ENCODE peak calls at places on chromosome 21, in seven cellular contexts. A is HepG2, O is SK-N-SH, B is HCT116, L is K562, G is GM12878, N is H1. I is an unnamed sample.

GRCh38 chr21:16308269-16308668 is 578.5 kb downstream of the USP25 start:
- DNase-seq in N (no peak), G (no peak), O (no peak), L (no peak), A (no peak), B (no peak), I (no peak)

GRCh38 chr21:22710725-22711124 is 1712.5 kb downstream of the NCAM2 start:
- DNase-seq in O (no peak), L (no peak), A (no peak), B (no peak), G (no peak), N (no peak), I (no peak)

GRCh38 chr21:30979054-30979453 is 59.2 kb downstream of the KRTAP19-8 start:
- DNase-seq in G (no peak), N (no peak), O (no peak), B (no peak), L (no peak), A (no peak), I (no peak)

GRCh38 chr21:38170705-38171682 is 85.8 kb upstream of the KCNJ15 start:
- DNase-seq in A (no peak), B (no peak), L (no peak), O (no peak), G (no peak), N (no peak), I (no peak)

GRCh38 chr21:26445440-26445839 is 127.6 kb downstream of the CYYR1 start:
- DNase-seq in O (no peak), A (no peak), L (no peak), N (no peak), G (no peak), B (no peak), I (no peak)

GRCh38 chr21:20999567-21000169 is 1.5 kb downstream of the NCAM2 start:
- DNase-seq in L (peak), B (no peak), O (peak), G (no peak), N (no peak), A (peak), I (peak)

GRCh38 chr21:36790616-36791015 is 91.7 kb downstream of the SIM2 start:
- DNase-seq in N (no peak), B (no peak), A (no peak), O (no peak), L (no peak), G (no peak), I (no peak)

GRCh38 chr21:38349111-38349746 is 92.4 kb downstream of the KCNJ15 start:
- DNase-seq in O (no peak), A (no peak), N (no peak), G (no peak), B (no peak), L (no peak), I (no peak)

GRCh38 chr21:32403201-32403701 is 9.3 kb upstream of the EVA1C start:
- DNase-seq in G (peak), A (peak), N (no peak), O (peak), B (no peak), L (peak), I (peak)

GRCh38 chr21:32437729-32438128 is 25.2 kb downstream of the EVA1C start:
- DNase-seq in L (no peak), G (no peak), B (no peak), O (no peak), N (no peak), A (no peak), I (no peak)

GRCh38 chr21:38942617-38943245 is 137.0 kb downstream of the ETS2 start:
- DNase-seq in L (no peak), A (no peak), G (no peak), N (no peak), B (no peak), O (no peak), I (no peak)

GRCh38 chr21:9774347-9774746 is 747.0 kb upstream of the TPTE start:
- DNase-seq in O (no peak), L (no peak), N (no peak), G (no peak), A (no peak), B (no peak), I (no peak)

GRCh38 chr21:37531402-37532042 is 164.9 kb downstream of the DYRK1A start:
- DNase-seq in L (no peak), O (no peak), B (no peak), G (no peak), A (no peak), N (no peak), I (no peak)

GRCh38 chr21:46116189-46116845 is 18.4 kb downstream of the COL6A2 start:
- DNase-seq in G (no peak), L (no peak), N (no peak), O (peak), B (no peak), A (no peak), I (no peak)

GRCh38 chr21:15848632-15849031 is 118.8 kb downstream of the USP25 start:
- DNase-seq in O (no peak), G (no peak), N (no peak), B (no peak), A (no peak), L (no peak), I (no peak)

GRCh38 chr21:46322351-46323226 is 1.1 kb downstream of the C21orf58 start:
- DNase-seq in B (no peak), A (no peak), N (no peak), G (no peak), L (no peak), O (no peak), I (peak)

GRCh38 chr21:31927872-31928476 is 55.2 kb downstream of the HUNK start:
- DNase-seq in G (no peak), B (no peak), O (no peak), N (no peak), L (no peak), A (no peak), I (no peak)

GRCh38 chr21:26096972-26097371 is 73.6 kb downstream of the APP start:
- DNase-seq in N (no peak), L (no peak), A (no peak), G (no peak), O (peak), B (no peak), I (no peak)

GRCh38 chr21:21122680-21123079 is 124.5 kb downstream of the NCAM2 start:
- DNase-seq in B (no peak), G (no peak), L (no peak), O (no peak), N (no peak), A (no peak), I (peak)

GRCh38 chr21:36738489-36739126 is 39.7 kb downstream of the SIM2 start:
- DNase-seq in L (no peak), G (no peak), A (no peak), B (no peak), N (no peak), O (no peak), I (no peak)

GRCh38 chr21:16117851-16118592 is 388.2 kb downstream of the USP25 start:
- DNase-seq in L (no peak), N (no peak), G (no peak), A (no peak), B (no peak), O (no peak), I (no peak)

GRCh38 chr21:37149411-37149810 is 76.4 kb downstream of the TTC3 start:
- DNase-seq in G (no peak), O (no peak), B (no peak), L (no peak), A (peak), N (no peak), I (no peak)

GRCh38 chr21:36751383-36751782 is 52.5 kb downstream of the SIM2 start:
- DNase-seq in G (no peak), B (no peak), N (no peak), O (no peak), L (no peak), A (no peak), I (no peak)

GRCh38 chr21:21101911-21102310 is 103.7 kb downstream of the NCAM2 start:
- DNase-seq in O (peak), L (peak), B (no peak), G (no peak), N (no peak), A (peak), I (peak)

GRCh38 chr21:19198801-19199200 is 795.2 kb upstream of the TMPRSS15 start:
- DNase-seq in N (no peak), A (no peak), B (no peak), L (no peak), O (no peak), G (no peak), I (no peak)

GRCh38 chr21:46194374-46195334 is 10.4 kb upstream of the SPATC1L start:
- DNase-seq in N (no peak), B (no peak), G (no peak), O (peak), L (no peak), A (no peak), I (no peak)

GRCh38 chr21:32083175-32083574 is 195.7 kb downstream of the MIS18A start:
- DNase-seq in A (no peak), B (no peak), O (peak), G (no peak), N (no peak), L (no peak), I (no peak)

GRCh38 chr21:17536381-17536780 is 23.5 kb downstream of the CXADR start:
- DNase-seq in A (no peak), G (no peak), O (no peak), L (no peak), N (no peak), B (no peak), I (no peak)

GRCh38 chr21:39687069-39687468 is 57.9 kb upstream of the IGSF5 start:
- DNase-seq in A (no peak), L (no peak), O (no peak), G (no peak), N (no peak), B (no peak), I (no peak)

GRCh38 chr21:31732891-31733520 is 1.1 kb upstream of the SCAF4 start:
- DNase-seq in N (no peak), G (no peak), B (no peak), O (peak), L (no peak), A (peak), I (no peak)

GRCh38 chr21:31710586-31710985 is 21.3 kb downstream of the SCAF4 start:
- DNase-seq in O (no peak), A (no peak), L (no peak), B (no peak), G (no peak), N (no peak), I (no peak)

GRCh38 chr21:17796503-17796902 is 22.7 kb downstream of the C21orf91 start:
- DNase-seq in G (no peak), N (no peak), B (no peak), A (peak), L (no peak), O (no peak), I (no peak)

GRCh38 chr21:30676737-30677136 is 34.1 kb downstream of the KRTAP20-3 start:
- DNase-seq in A (no peak), B (no peak), N (no peak), O (no peak), G (no peak), L (no peak), I (no peak)

GRCh38 chr21:36479415-36480402 is at the start of gene CLDN14:
- DNase-seq in G (no peak), O (no peak), B (no peak), A (peak), L (no peak), N (no peak), I (no peak)

GRCh38 chr21:20720623-20721022 is 277.6 kb upstream of the NCAM2 start:
- DNase-seq in A (no peak), N (no peak), B (no peak), L (no peak), G (no peak), O (no peak), I (no peak)

GRCh38 chr21:29114765-29115164 is 15.7 kb upstream of the MAP3K7CL start:
- DNase-seq in A (no peak), N (peak), O (no peak), G (no peak), L (no peak), B (peak), I (no peak)
- TF ChIP-seq JUND in A (no peak), N (no peak), O (no peak), G (no peak), L (no peak), B (no peak), I (no peak)

GRCh38 chr21:41684381-41685245 is 82.2 kb downstream of the RIPK4 start:
- DNase-seq in N (no peak), L (no peak), B (no peak), O (no peak), G (no peak), A (peak), I (no peak)
- TF ChIP-seq JUND in N (no peak), L (no peak), B (no peak), O (no peak), G (no peak), A (no peak), I (no peak)

DNA sequence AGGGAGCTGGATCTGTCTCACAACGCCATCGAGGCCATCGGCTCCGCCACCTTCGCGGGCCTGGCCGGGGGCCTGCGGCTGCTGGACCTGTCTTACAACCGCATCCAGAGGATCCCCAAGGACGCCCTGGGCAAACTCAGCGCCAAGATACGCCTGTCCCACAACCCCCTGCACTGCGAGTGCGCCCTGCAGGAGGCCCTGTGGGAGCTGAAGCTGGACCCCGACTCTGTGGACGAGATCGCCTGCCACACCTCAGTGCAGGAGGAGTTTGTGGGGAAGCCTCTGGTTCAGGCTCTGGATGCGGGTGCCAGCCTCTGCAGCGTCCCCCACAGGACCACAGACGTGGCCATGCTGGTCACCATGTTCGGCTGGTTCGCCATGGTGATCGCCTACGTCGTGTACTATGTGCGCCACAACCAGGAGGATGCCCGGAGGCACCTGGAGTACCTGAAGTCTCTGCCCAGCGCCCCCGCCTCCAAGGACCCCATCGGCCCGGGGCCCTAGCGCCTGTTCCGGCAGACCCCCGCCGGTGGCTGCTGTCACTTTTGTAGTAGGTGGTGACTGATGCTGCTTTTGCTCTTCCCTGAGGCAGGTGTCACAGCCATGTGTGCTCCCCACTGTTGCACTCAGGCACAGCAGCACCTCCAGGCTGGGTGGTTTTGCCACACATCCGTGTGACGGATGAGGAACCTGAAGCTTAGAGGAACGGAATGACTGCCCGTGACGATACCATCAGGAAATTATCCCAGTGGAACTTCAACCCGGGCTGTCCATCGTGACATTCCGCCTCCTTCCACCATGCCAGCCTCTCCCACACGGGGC is 1.8 kb downstream of the LRRC3 start:
- DNase-seq in O (no peak), L (no peak), N (no peak), G (no peak), A (no peak), B (no peak), I (no peak)
- TF ChIP-seq JUND in O (no peak), L (no peak), N (no peak), G (no peak), A (no peak), B (no peak), I (no peak)

GRCh38 chr21:14613496-14613895 is 67.4 kb upstream of the SAMSN1 start:
- DNase-seq in G (no peak), L (no peak), N (no peak), B (no peak), A (no peak), O (no peak), I (no peak)

GRCh38 chr21:14617040-14617393 is 70.9 kb upstream of the SAMSN1 start:
- DNase-seq in N (no peak), O (no peak), A (no peak), G (no peak), L (no peak), B (no peak), I (no peak)

GRCh38 chr21:14617836-14618235 is 71.7 kb upstream of the SAMSN1 start:
- DNase-seq in O (no peak), N (no peak), B (no peak), A (no peak), G (no peak), L (no peak), I (no peak)

GRCh38 chr21:14614287-14614686 is 68.2 kb upstream of the SAMSN1 start:
- DNase-seq in A (no peak), G (no peak), L (no peak), B (no peak), N (no peak), O (no peak), I (no peak)

DNA sequence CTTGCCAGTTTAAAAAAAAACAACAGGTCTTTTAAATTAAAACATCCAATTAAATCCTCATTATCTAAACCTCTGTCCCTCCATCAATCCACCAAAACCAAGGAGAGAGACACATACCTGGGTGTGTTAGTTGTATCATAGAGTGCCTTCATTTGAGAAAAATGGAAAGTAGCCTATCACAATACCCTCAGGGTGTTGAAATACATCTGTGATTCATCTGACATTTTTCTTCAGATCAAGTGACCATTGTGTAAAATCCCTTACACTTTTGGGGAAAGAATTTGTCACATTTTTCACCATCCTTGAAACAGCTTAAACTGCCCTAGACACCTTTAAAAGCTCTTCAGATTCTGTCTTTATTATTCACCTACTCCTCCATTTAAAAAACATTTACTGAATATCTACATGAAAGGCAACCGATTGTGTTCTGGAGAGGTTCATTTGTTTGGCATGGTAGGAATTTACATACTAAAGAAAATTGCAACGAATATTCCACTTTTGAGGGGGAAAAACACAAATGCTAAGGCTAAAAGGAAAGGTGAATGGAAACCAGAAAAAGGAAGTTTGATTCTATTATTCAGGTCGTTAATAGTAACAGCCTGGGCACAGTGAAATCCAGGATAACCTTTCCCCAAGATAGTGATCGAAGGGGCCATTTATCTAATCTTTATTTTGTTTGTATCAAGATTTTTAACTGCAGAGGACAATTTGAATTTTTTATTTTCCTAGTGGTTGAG is 70.4 kb upstream of the SAMSN1 start:
- DNase-seq in N (peak), L (no peak), G (no peak), A (no peak), B (no peak), O (no peak), I (no peak)
- TF ChIP-seq JUND in N (no peak), L (no peak), G (no peak), A (no peak), B (no peak), O (no peak), I (no peak)

GRCh38 chr21:45108808-45109800 is 34.7 kb downstream of the ADARB1 start:
- DNase-seq in L (no peak), A (no peak), N (no peak), B (no peak), G (no peak), O (no peak), I (no peak)

GRCh38 chr21:45108034-45108790 is 33.8 kb downstream of the ADARB1 start:
- DNase-seq in A (no peak), B (no peak), O (no peak), L (no peak), G (no peak), N (no peak), I (no peak)

GRCh38 chr21:45111703-45112102 is 37.3 kb downstream of the ADARB1 start:
- DNase-seq in N (no peak), A (no peak), L (no peak), O (no peak), B (no peak), G (no peak), I (no peak)

GRCh38 chr21:45110873-45111624 is 36.7 kb downstream of the ADARB1 start:
- DNase-seq in N (no peak), G (no peak), A (no peak), B (no peak), O (no peak), L (no peak), I (no peak)

DNA sequence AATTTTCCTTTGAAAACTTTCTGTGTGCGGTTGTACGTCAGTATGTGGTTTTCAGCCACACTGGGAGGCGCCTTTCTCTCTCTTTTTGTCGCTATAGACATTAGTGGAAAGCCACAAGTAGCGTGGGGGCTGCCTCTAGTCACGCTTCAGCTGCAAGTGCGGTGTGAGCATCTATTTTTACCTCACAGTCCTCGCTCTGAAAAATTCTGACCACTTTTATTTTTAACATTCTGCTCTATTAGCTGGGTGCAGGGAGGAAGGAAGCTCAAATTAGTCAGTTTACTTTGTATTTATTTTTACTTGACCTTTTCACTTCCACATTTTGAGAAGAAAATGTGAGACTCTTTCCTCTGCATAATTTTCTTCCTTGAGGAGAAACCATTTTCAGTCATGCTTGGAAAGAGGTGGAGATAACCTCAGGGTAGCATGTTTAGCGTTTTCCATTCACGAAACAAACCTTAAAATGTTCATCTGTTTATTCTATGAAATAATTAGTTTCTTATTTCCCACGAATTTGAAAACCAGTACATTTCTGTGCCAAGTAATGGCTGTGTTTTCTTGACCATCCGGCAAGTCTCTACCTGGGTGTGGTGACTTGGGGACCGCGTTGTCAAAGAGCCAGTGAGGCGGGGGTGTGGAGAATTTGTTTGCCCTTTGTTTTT is 35.6 kb downstream of the ADARB1 start:
- DNase-seq in G (peak), B (no peak), L (no peak), A (no peak), O (no peak), N (no peak), I (no peak)
- TF ChIP-seq JUND in G (peak), B (no peak), L (no peak), A (no peak), O (no peak), N (no peak), I (no peak)

DNA sequence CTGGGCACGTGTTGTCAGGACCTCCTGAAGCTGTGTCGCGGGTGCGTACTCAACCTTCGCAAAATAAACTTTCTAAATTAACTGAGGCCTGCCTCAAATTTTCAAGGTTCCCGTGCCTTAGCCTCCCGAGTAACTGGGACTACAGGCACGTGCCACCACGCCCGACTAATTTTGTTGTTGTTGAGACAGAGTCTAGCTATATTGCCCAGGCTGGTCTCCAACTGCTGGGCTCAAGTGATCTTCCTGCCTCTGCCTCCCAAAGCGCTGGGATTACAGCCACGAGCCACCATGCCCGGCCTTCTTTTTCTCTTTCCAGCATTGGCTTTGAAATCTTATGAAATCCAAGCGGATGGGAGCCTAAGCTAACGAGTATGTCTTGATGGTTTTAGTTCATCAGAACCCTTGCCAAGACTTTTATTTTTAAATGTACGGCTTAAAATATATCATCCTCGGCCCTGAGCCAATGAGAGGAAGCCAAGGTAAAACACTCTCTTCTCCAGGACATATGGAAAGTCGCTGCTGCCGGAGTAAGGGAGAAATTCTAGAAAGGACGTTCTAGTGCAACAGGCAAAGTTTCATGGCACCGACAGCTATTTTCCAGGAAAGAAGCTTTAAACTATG is 12.6 kb upstream of the ERVH48-1 start:
- DNase-seq in G (no peak), O (no peak), A (no peak), N (no peak), B (no peak), L (no peak), I (no peak)
- TF ChIP-seq JUND in G (no peak), O (no peak), A (no peak), N (no peak), B (no peak), L (no peak), I (no peak)

I was measured in T47D.